ENCODE peak calls at places on chromosome 12, in five cellular contexts. C is tibial artery, L is mesendoderm, S is gastrocnemius medialis, W is GM23248. T is an unnamed sample.

GRCh38 chr12:50924439-50925341 is 27.7 kb upstream of the HIGD1C start:
- DNase-seq in W (peak; percentile 81), L (peak; percentile 59), C (peak; percentile 98), S (peak; percentile 97), T (peak; percentile 98)

GRCh38 chr12:127550271-127550670 is 716.7 kb upstream of the TMEM132C start:
- DNase-seq in S (no peak), C (no peak), L (no peak), W (peak; percentile 82), T (no peak)

GRCh38 chr12:12975322-12976077 is 23.5 kb upstream of the GPRC5D start:
- DNase-seq in W (peak; percentile 79), C (peak; percentile 33), S (no peak), L (peak; percentile 83), T (no peak)

GRCh38 chr12:3313655-3314305 is 177.2 kb upstream of the PRMT8 start:
- DNase-seq in S (no peak), L (peak; percentile 61), W (peak; percentile 59), C (no peak), T (no peak)

GRCh38 chr12:81259360-81259759 is 181.5 kb downstream of the ACSS3 start:
- DNase-seq in C (no peak), W (no peak), S (no peak), L (no peak), T (no peak)

GRCh38 chr12:28569698-28570411 is 379.6 kb downstream of the CCDC91 start:
- DNase-seq in L (no peak), C (no peak), S (no peak), W (peak; percentile 82), T (peak; percentile 69)

GRCh38 chr12:13165578-13166120 is 30.9 kb upstream of the EMP1 start:
- DNase-seq in L (peak; percentile 71), C (peak; percentile 80), S (peak; percentile 30), W (peak; percentile 88), T (peak; percentile 81)

GRCh38 chr12:51847830-51848727 is at the start of gene FIGNL2:
- DNase-seq in L (peak; percentile 40), S (no peak), W (peak; percentile 35), C (no peak), T (no peak)

GRCh38 chr12:124694250-124694649 is 126.8 kb upstream of the NCOR2 start:
- DNase-seq in C (no peak), S (no peak), L (no peak), W (no peak), T (no peak)

GRCh38 chr12:5988659-5989116 is 43.6 kb upstream of the ANO2 start:
- DNase-seq in L (peak; percentile 92), S (peak; percentile 22), W (peak; percentile 89), C (peak; percentile 69), T (peak; percentile 88)

GRCh38 chr12:106522708-106523107 is 60.1 kb upstream of the RFX4 start:
- DNase-seq in C (no peak), W (no peak), S (no peak), L (peak; percentile 11), T (no peak)

GRCh38 chr12:114444422-114445279 is 38.7 kb upstream of the TBX5 start:
- DNase-seq in C (no peak), S (no peak), W (peak; percentile 42), L (no peak), T (no peak)

GRCh38 chr12:115937345-115937744 is 340.1 kb downstream of the MED13L start:
- DNase-seq in C (no peak), W (no peak), L (no peak), S (no peak), T (no peak)

GRCh38 chr12:127401005-127401404 is 866.0 kb upstream of the TMEM132C start:
- DNase-seq in C (no peak), W (peak; percentile 69), L (no peak), S (no peak), T (no peak)

GRCh38 chr12:119573086-119573485 is 20.5 kb upstream of the TMEM233 start:
- DNase-seq in S (no peak), C (no peak), L (no peak), W (no peak), T (no peak)

GRCh38 chr12:131128556-131128955 is 174.8 kb downstream of the ADGRD1 start:
- DNase-seq in L (no peak), S (no peak), W (no peak), C (no peak), T (peak; percentile 22)

GRCh38 chr12:71685961-71686657 is at the start of gene TMEM19:
- DNase-seq in S (peak; percentile 87), W (peak; percentile 97), C (peak; percentile 84), L (peak; percentile 91), T (peak; percentile 94)

GRCh38 chr12:132602578-132603239 is 7.7 kb downstream of the LRCOL1 start:
- DNase-seq in L (no peak), S (no peak), W (no peak), C (no peak), T (no peak)

GRCh38 chr12:85633491-85633890 is 202.7 kb downstream of the RASSF9 start:
- DNase-seq in C (no peak), W (no peak), L (no peak), S (no peak), T (no peak)

GRCh38 chr12:20657496-20657895 is 37.6 kb upstream of the SLCO1C1 start:
- DNase-seq in L (no peak), W (no peak), S (no peak), C (no peak), T (no peak)

GRCh38 chr12:47935196-47935595 is 28.2 kb upstream of the TMEM106C start:
- DNase-seq in S (no peak), C (no peak), W (peak; percentile 89), L (no peak), T (peak; percentile 75)

GRCh38 chr12:93319523-93320045 is 58.1 kb upstream of the NUDT4 start:
- DNase-seq in C (no peak), L (no peak), S (no peak), W (peak; percentile 30), T (no peak)

GRCh38 chr12:50222275-50222783 is 55.2 kb upstream of the CERS5 start:
- DNase-seq in L (peak; percentile 94), C (peak; percentile 71), S (peak; percentile 39), W (peak; percentile 92), T (peak; percentile 90)

GRCh38 chr12:116222358-116222757 is 55.1 kb downstream of the MED13L start:
- DNase-seq in S (peak; percentile 67), C (peak; percentile 78), W (peak; percentile 74), L (peak; percentile 39), T (peak; percentile 90)

GRCh38 chr12:21634245-21634644 is 23.4 kb downstream of the LDHB start:
- DNase-seq in C (no peak), L (no peak), S (no peak), W (no peak), T (no peak)

GRCh38 chr12:30926243-30927209 is at the start of gene TSPAN11:
- DNase-seq in W (peak; percentile 81), S (no peak), L (peak; percentile 64), C (peak; percentile 35), T (no peak)

GRCh38 chr12:120432772-120433525 is 5.0 kb upstream of the COX6A1 start:
- DNase-seq in L (no peak), S (no peak), W (no peak), C (no peak), T (no peak)

GRCh38 chr12:75820848-75821578 is 210.6 kb downstream of the PHLDA1 start:
- DNase-seq in S (peak; percentile 31), L (no peak), W (peak; percentile 97), C (peak; percentile 66), T (peak; percentile 81)

GRCh38 chr12:97556201-97556824 is 93.7 kb downstream of the RMST start:
- DNase-seq in W (peak; percentile 13), S (no peak), C (no peak), L (peak; percentile 92), T (no peak)

GRCh38 chr12:52582971-52583456 is 9.4 kb upstream of the KRT74 start:
- DNase-seq in W (peak; percentile 81), C (peak; percentile 38), S (peak; percentile 11), L (peak; percentile 76), T (peak; percentile 68)

GRCh38 chr12:63994704-63995103 is 150.2 kb downstream of the SRGAP1 start:
- DNase-seq in W (peak; percentile 76), L (no peak), C (no peak), S (no peak), T (no peak)

GRCh38 chr12:7493006-7493405 is 10.6 kb downstream of the CD163 start:
- DNase-seq in C (no peak), W (no peak), S (no peak), L (no peak), T (no peak)

GRCh38 chr12:47820631-47821345 is 1.1 kb upstream of the HDAC7 start:
- DNase-seq in C (peak; percentile 94), S (peak; percentile 77), L (peak; percentile 99), W (peak; percentile 98), T (peak; percentile 97)

GRCh38 chr12:43880547-43880946 is 44.7 kb downstream of the TMEM117 start:
- DNase-seq in L (no peak), W (no peak), S (no peak), C (no peak), T (no peak)

GRCh38 chr12:32266756-32267155 is 132.6 kb upstream of the FGD4 start:
- DNase-seq in S (no peak), L (no peak), W (no peak), C (no peak), T (no peak)

GRCh38 chr12:24950231-24950834 is 1.4 kb upstream of the BCAT1 start:
- DNase-seq in S (no peak), W (no peak), L (peak; percentile 27), C (no peak), T (no peak)
- H3K27me3 ChIP-seq in S (peaks cover 17% of the 10 kb centered on the region), W (no peaks in the 10 kb centered on the region), L (no peaks in the 10 kb centered on the region), C (no peaks in the 10 kb centered on the region), T (no peaks in the 10 kb centered on the region)

GRCh38 chr12:53941750-53942149 is 3.1 kb downstream of the HOXC13 start:
- DNase-seq in W (no peak), S (no peak), L (no peak), C (no peak), T (no peak)
- H3K27me3 ChIP-seq in W (peaks cover 97% of the 10 kb centered on the region), S (peaks cover 96% of the 10 kb centered on the region), L (peaks cover 87% of the 10 kb centered on the region), C (peaks cover 85% of the 10 kb centered on the region), T (peaks cover 77% of the 10 kb centered on the region)

DNA sequence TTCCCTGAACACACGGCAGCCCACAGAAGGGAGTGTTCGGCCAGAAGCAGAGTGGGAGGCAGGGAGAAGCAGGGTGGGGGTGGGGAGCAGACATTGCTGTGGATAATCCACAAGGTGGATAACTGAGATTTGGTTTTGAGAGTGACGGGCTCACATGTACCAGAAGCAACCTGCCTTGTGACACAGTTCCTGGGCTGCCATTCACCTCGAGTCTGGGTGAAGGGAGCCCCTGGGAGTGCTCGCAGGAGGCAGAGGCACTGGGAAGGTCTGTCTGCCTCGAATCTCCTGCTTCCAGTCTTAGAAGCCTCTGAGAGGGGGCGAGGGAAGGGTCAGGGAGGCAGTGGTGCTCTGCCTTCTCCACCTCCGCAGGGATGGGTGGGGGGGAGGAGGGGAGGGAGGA is 24.6 kb downstream of the LRTM2 start:
- DNase-seq in L (no peak), W (no peak), C (no peak), S (no peak), T (peak; percentile 40)
- H3K27me3 ChIP-seq in L (no peaks in the 10 kb centered on the region), W (peaks cover 75% of the 10 kb centered on the region), C (peaks cover 24% of the 10 kb centered on the region), S (peaks cover 3% of the 10 kb centered on the region), T (no peaks in the 10 kb centered on the region)

DNA sequence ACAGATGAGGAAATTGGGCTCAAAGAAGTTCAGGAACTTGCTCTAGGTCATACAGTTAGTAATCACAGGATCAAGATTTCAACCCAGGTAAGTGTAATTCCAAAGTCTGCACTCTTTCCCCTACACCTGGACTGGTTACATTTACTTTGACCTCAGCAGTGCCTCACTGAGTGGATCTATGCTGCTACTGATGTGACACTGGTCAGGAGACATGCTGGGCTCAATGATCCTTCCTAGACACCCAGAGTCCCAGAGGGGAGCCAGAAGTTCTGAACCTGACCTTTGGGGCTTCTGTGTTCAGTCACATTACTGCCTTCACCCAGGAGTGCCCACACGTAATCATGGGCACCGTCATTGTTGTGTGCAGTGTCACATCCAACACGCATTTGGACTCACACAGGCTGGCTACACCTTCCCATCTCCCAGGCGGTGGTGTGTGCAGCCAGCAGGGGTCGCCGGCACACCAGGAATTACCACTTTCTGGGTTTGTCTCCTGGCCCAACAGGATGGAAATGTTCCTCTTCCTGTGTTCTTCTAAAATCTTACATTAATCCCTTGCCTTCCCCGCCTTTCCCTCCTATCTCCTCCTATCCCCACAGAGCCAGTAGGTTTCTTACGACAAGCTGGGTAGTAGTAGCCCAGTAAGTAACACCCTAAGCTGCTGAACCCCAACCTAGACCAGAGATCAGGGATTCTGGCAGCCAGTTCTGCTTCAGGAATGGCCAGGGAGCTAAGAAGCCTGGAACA is 25.6 kb downstream of the CALCOCO1 start:
- DNase-seq in W (peak; percentile 84), C (peak; percentile 84), S (peak; percentile 53), L (peak; percentile 71), T (peak; percentile 89)
- H3K27me3 ChIP-seq in W (peaks cover 51% of the 10 kb centered on the region), C (peaks cover 66% of the 10 kb centered on the region), S (peaks cover 32% of the 10 kb centered on the region), L (peaks cover 12% of the 10 kb centered on the region), T (peaks cover 88% of the 10 kb centered on the region)

T was measured in sigmoid colon.